ENCODE peak calls at places on chromosomes 3 and 15, in nine cellular contexts. One of them, this sample, is unnamed.

GRCh38 chr15:73932381-73933191 is 6.3 kb downstream of the LOXL1 start:
- DNase-seq in bronchial epithelial cell: no peak
- DNase-seq in H7: no peak
- DNase-seq in epithelial cell of esophagus: no peak
- DNase-seq in uterus: no peak
- DNase-seq in H54: no peak
- DNase-seq in neural progenitor cell: no peak
- DNase-seq in sigmoid colon: no peak
- DNase-seq in naive thymus-derived CD8-positive, alpha-beta T cell: no peak
- DNase-seq in this sample: no peak

GRCh38 chr3:180594631-180595348 is 7.2 kb upstream of the TTC14 start:
- DNase-seq in bronchial epithelial cell: peak; percentile 69
- DNase-seq in H7: peak; percentile 29
- DNase-seq in epithelial cell of esophagus: peak; percentile 69
- DNase-seq in uterus: no peak
- DNase-seq in H54: peak; percentile 24
- DNase-seq in neural progenitor cell: peak; percentile 53
- DNase-seq in sigmoid colon: no peak
- DNase-seq in naive thymus-derived CD8-positive, alpha-beta T cell: no peak
- DNase-seq in this sample: no peak

GRCh38 chr3:11991751-11992150 is 12.4 kb upstream of the SYN2 start:
- DNase-seq in bronchial epithelial cell: no peak
- DNase-seq in H7: no peak
- DNase-seq in epithelial cell of esophagus: no peak
- DNase-seq in uterus: no peak
- DNase-seq in H54: no peak
- DNase-seq in neural progenitor cell: no peak
- DNase-seq in sigmoid colon: no peak
- DNase-seq in naive thymus-derived CD8-positive, alpha-beta T cell: no peak
- DNase-seq in this sample: no peak

GRCh38 chr3:186280737-186281136 is 81.3 kb downstream of the DGKG start:
- DNase-seq in bronchial epithelial cell: no peak
- DNase-seq in H7: no peak
- DNase-seq in epithelial cell of esophagus: no peak
- DNase-seq in uterus: no peak
- DNase-seq in H54: no peak
- DNase-seq in neural progenitor cell: no peak
- DNase-seq in sigmoid colon: no peak
- DNase-seq in naive thymus-derived CD8-positive, alpha-beta T cell: no peak
- DNase-seq in this sample: no peak

GRCh38 chr3:125189378-125190165 is 23.0 kb downstream of the SLC12A8 start:
- DNase-seq in bronchial epithelial cell: no peak
- DNase-seq in H7: no peak
- DNase-seq in epithelial cell of esophagus: no peak
- DNase-seq in uterus: no peak
- DNase-seq in H54: no peak
- DNase-seq in neural progenitor cell: no peak
- DNase-seq in sigmoid colon: no peak
- DNase-seq in naive thymus-derived CD8-positive, alpha-beta T cell: no peak
- DNase-seq in this sample: no peak

GRCh38 chr3:46895204-46895660 is 17.7 kb downstream of the PTH1R start:
- DNase-seq in bronchial epithelial cell: peak; percentile 43
- DNase-seq in H7: peak; percentile 81
- DNase-seq in epithelial cell of esophagus: peak; percentile 65
- DNase-seq in uterus: peak; percentile 82
- DNase-seq in H54: peak; percentile 62
- DNase-seq in neural progenitor cell: peak; percentile 69
- DNase-seq in sigmoid colon: peak; percentile 84
- DNase-seq in naive thymus-derived CD8-positive, alpha-beta T cell: peak; percentile 59
- DNase-seq in this sample: peak; percentile 70

GRCh38 chr15:82139823-82140268 is 94.0 kb upstream of the MEX3B start:
- DNase-seq in bronchial epithelial cell: peak; percentile 58
- DNase-seq in H7: peak; percentile 31
- DNase-seq in epithelial cell of esophagus: peak; percentile 60
- DNase-seq in uterus: no peak
- DNase-seq in H54: no peak
- DNase-seq in neural progenitor cell: peak; percentile 60
- DNase-seq in sigmoid colon: no peak
- DNase-seq in naive thymus-derived CD8-positive, alpha-beta T cell: no peak
- DNase-seq in this sample: no peak

GRCh38 chr3:126959921-126960603 is 22.9 kb upstream of the PLXNA1 start:
- DNase-seq in bronchial epithelial cell: peak; percentile 77
- DNase-seq in H7: peak; percentile 79
- DNase-seq in epithelial cell of esophagus: peak; percentile 74
- DNase-seq in uterus: no peak
- DNase-seq in H54: peak; percentile 61
- DNase-seq in neural progenitor cell: peak; percentile 73
- DNase-seq in sigmoid colon: peak; percentile 52
- DNase-seq in naive thymus-derived CD8-positive, alpha-beta T cell: no peak
- DNase-seq in this sample: no peak

GRCh38 chr3:49794926-49795905 is 4.5 kb downstream of the CDHR4 start:
- DNase-seq in bronchial epithelial cell: no peak
- DNase-seq in H7: peak; percentile 42
- DNase-seq in epithelial cell of esophagus: no peak
- DNase-seq in uterus: no peak
- DNase-seq in H54: no peak
- DNase-seq in neural progenitor cell: no peak
- DNase-seq in sigmoid colon: no peak
- DNase-seq in naive thymus-derived CD8-positive, alpha-beta T cell: no peak
- DNase-seq in this sample: no peak

GRCh38 chr3:126345641-126346460 is 11.4 kb downstream of the KLF15 start:
- DNase-seq in bronchial epithelial cell: no peak
- DNase-seq in H7: no peak
- DNase-seq in epithelial cell of esophagus: no peak
- DNase-seq in uterus: peak; percentile 7
- DNase-seq in H54: no peak
- DNase-seq in neural progenitor cell: no peak
- DNase-seq in sigmoid colon: peak; percentile 57
- DNase-seq in naive thymus-derived CD8-positive, alpha-beta T cell: no peak
- DNase-seq in this sample: no peak

GRCh38 chr3:151925419-151925818 is 52.0 kb downstream of the SUCNR1 start:
- DNase-seq in bronchial epithelial cell: peak; percentile 47
- DNase-seq in H7: no peak
- DNase-seq in epithelial cell of esophagus: peak; percentile 48
- DNase-seq in uterus: no peak
- DNase-seq in H54: peak; percentile 25
- DNase-seq in neural progenitor cell: no peak
- DNase-seq in sigmoid colon: no peak
- DNase-seq in naive thymus-derived CD8-positive, alpha-beta T cell: no peak
- DNase-seq in this sample: no peak

GRCh38 chr15:57481038-57481705 is 104.9 kb downstream of the CGNL1 start:
- DNase-seq in bronchial epithelial cell: peak; percentile 60
- DNase-seq in H7: no peak
- DNase-seq in epithelial cell of esophagus: peak; percentile 42
- DNase-seq in uterus: no peak
- DNase-seq in H54: no peak
- DNase-seq in neural progenitor cell: no peak
- DNase-seq in sigmoid colon: no peak
- DNase-seq in naive thymus-derived CD8-positive, alpha-beta T cell: no peak
- DNase-seq in this sample: no peak

GRCh38 chr15:62877276-62877857 is 165.2 kb upstream of the TPM1 start:
- DNase-seq in bronchial epithelial cell: peak; percentile 65
- DNase-seq in H7: no peak
- DNase-seq in epithelial cell of esophagus: peak; percentile 61
- DNase-seq in uterus: no peak
- DNase-seq in H54: no peak
- DNase-seq in neural progenitor cell: no peak
- DNase-seq in sigmoid colon: no peak
- DNase-seq in naive thymus-derived CD8-positive, alpha-beta T cell: no peak
- DNase-seq in this sample: no peak

GRCh38 chr15:31083394-31083790 is 18.1 kb downstream of the TRPM1 start:
- DNase-seq in bronchial epithelial cell: no peak
- DNase-seq in H7: no peak
- DNase-seq in epithelial cell of esophagus: no peak
- DNase-seq in uterus: no peak
- DNase-seq in H54: no peak
- DNase-seq in neural progenitor cell: no peak
- DNase-seq in sigmoid colon: no peak
- DNase-seq in naive thymus-derived CD8-positive, alpha-beta T cell: no peak
- DNase-seq in this sample: no peak

GRCh38 chr3:48294611-48295263 is 38.7 kb downstream of the SPINK8 start:
- DNase-seq in bronchial epithelial cell: no peak
- DNase-seq in H7: no peak
- DNase-seq in epithelial cell of esophagus: no peak
- DNase-seq in uterus: no peak
- DNase-seq in H54: no peak
- DNase-seq in neural progenitor cell: no peak
- DNase-seq in sigmoid colon: no peak
- DNase-seq in naive thymus-derived CD8-positive, alpha-beta T cell: no peak
- DNase-seq in this sample: no peak

GRCh38 chr15:79035111-79035601 is 55.4 kb downstream of the RASGRF1 start:
- DNase-seq in bronchial epithelial cell: peak; percentile 48
- DNase-seq in H7: peak; percentile 78
- DNase-seq in epithelial cell of esophagus: peak; percentile 41
- DNase-seq in uterus: no peak
- DNase-seq in H54: no peak
- DNase-seq in neural progenitor cell: peak; percentile 40
- DNase-seq in sigmoid colon: no peak
- DNase-seq in naive thymus-derived CD8-positive, alpha-beta T cell: no peak
- DNase-seq in this sample: no peak

GRCh38 chr15:75357976-75358673 is 10.3 kb downstream of the MAN2C1 start:
- DNase-seq in bronchial epithelial cell: no peak
- DNase-seq in H7: no peak
- DNase-seq in epithelial cell of esophagus: no peak
- DNase-seq in uterus: no peak
- DNase-seq in H54: no peak
- DNase-seq in neural progenitor cell: no peak
- DNase-seq in sigmoid colon: no peak
- DNase-seq in naive thymus-derived CD8-positive, alpha-beta T cell: no peak
- DNase-seq in this sample: no peak

GRCh38 chr15:93428135-93428534 is 339.1 kb upstream of the RGMA start:
- DNase-seq in bronchial epithelial cell: peak; percentile 71
- DNase-seq in H7: no peak
- DNase-seq in epithelial cell of esophagus: peak; percentile 54
- DNase-seq in uterus: no peak
- DNase-seq in H54: no peak
- DNase-seq in neural progenitor cell: peak; percentile 47
- DNase-seq in sigmoid colon: no peak
- DNase-seq in naive thymus-derived CD8-positive, alpha-beta T cell: no peak
- DNase-seq in this sample: no peak

GRCh38 chr3:29906906-29907305 is 626.0 kb downstream of the RBMS3 start:
- DNase-seq in bronchial epithelial cell: no peak
- DNase-seq in H7: no peak
- DNase-seq in epithelial cell of esophagus: no peak
- DNase-seq in uterus: no peak
- DNase-seq in H54: no peak
- DNase-seq in neural progenitor cell: no peak
- DNase-seq in sigmoid colon: no peak
- DNase-seq in naive thymus-derived CD8-positive, alpha-beta T cell: no peak
- DNase-seq in this sample: no peak

GRCh38 chr15:58070801-58071418 is 5.4 kb upstream of the ALDH1A2 start:
- DNase-seq in bronchial epithelial cell: peak; percentile 44
- DNase-seq in H7: peak; percentile 35
- DNase-seq in epithelial cell of esophagus: peak; percentile 68
- DNase-seq in uterus: peak; percentile 69
- DNase-seq in H54: no peak
- DNase-seq in neural progenitor cell: peak; percentile 69
- DNase-seq in sigmoid colon: peak; percentile 67
- DNase-seq in naive thymus-derived CD8-positive, alpha-beta T cell: peak; percentile 7
- DNase-seq in this sample: no peak

This sample was measured in GM12891.